ENCODE peak calls at places on chromosomes 12 and 14, in six cellular contexts. I is right lobe of liver, Z is type B pancreatic cell, Q is lung, U is cardiac muscle cell, R is astrocyte of the spinal cord. V is an unnamed sample.

GRCh38 chr12:65827827-65828231 is 3.5 kb downstream of the HMGA2 start:
- DNase-seq in R (no peak), U (peak), Q (no peak), Z (no peak), I (no peak), V (no peak)

GRCh38 chr14:60064491-60065072 is 27.1 kb upstream of the PCNX4 start:
- DNase-seq in R (peak), U (peak), I (no peak), Q (no peak), Z (no peak), V (no peak)

GRCh38 chr12:18975933-18976332 is 153.6 kb upstream of the PLEKHA5 start:
- DNase-seq in Z (no peak), I (no peak), Q (no peak), U (no peak), R (no peak), V (no peak)

GRCh38 chr14:22837750-22838538 is 1.6 kb downstream of the MMP14 start:
- DNase-seq in Z (no peak), Q (no peak), I (no peak), R (peak), U (peak), V (no peak)

GRCh38 chr12:29428630-29429029 is 47.7 kb upstream of the ERGIC2 start:
- DNase-seq in I (no peak), Q (no peak), Z (no peak), U (peak), R (peak), V (peak)

GRCh38 chr14:24857277-24857676 is 192.7 kb downstream of the STXBP6 start:
- DNase-seq in I (no peak), Q (no peak), U (no peak), R (no peak), Z (no peak), V (no peak)

GRCh38 chr14:80108430-80108829 is 102.9 kb downstream of the DIO2 start:
- DNase-seq in Q (no peak), I (no peak), R (no peak), Z (no peak), U (no peak), V (no peak)

GRCh38 chr14:55384536-55384935 is 27.1 kb downstream of the ATG14 start:
- DNase-seq in I (no peak), Q (no peak), U (no peak), R (no peak), Z (no peak), V (no peak)

GRCh38 chr14:94028450-94028826 is 2.3 kb downstream of the OTUB2 start:
- DNase-seq in I (no peak), U (no peak), Q (no peak), R (peak), Z (no peak), V (no peak)

DNA sequence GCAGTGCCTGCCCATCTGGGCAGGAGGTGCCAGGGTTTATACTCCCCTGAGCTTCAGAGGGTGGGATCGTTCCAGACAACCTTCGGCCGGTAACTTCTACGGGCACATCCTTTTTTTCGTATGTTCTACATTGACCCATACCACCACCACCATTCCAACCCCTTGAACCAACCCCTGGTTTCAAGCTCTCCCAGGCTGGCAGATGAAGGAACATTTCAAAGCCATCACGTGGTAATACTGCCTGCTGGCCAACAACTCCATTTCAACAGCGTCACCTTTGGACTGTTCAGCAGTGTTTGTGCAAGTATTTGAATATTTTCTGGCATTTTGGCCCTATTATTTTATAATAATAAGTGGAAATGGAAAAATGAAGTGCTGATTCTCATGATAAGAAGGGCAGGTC is 162.3 kb downstream of the ZFP36L1 start:
- DNase-seq in Z (no peak), Q (no peak), U (no peak), R (no peak), I (peak), V (no peak)
- TF ChIP-seq CTCF in Z (no peak), Q (no peak), U (no peak), R (no peak), I (no peak), V (no peak)

GRCh38 chr12:76080729-76081415 is 3.6 kb downstream of the NAP1L1 start:
- DNase-seq in U (no peak), Q (no peak), Z (no peak), I (no peak), R (no peak), V (no peak)

GRCh38 chr12:76081909-76082308 is 2.6 kb downstream of the NAP1L1 start:
- DNase-seq in Z (no peak), Q (no peak), I (no peak), U (no peak), R (no peak), V (no peak)

GRCh38 chr12:76080017-76080728 is 4.3 kb downstream of the NAP1L1 start:
- DNase-seq in U (no peak), Q (no peak), I (no peak), R (no peak), Z (no peak), V (no peak)

GRCh38 chr12:76075448-76075847 is 9.0 kb downstream of the NAP1L1 start:
- DNase-seq in I (no peak), R (no peak), Q (no peak), Z (no peak), U (no peak), V (no peak)

GRCh38 chr12:76078748-76079147 is 5.7 kb downstream of the NAP1L1 start:
- DNase-seq in Q (no peak), Z (no peak), R (no peak), I (no peak), U (no peak), V (no peak)
- TF ChIP-seq CTCF in Q (no peak), Z (no peak), R (no peak), I (no peak), U (no peak), V (no peak)

GRCh38 chr14:96066976-96067375 is 27.8 kb downstream of the C14orf132 start:
- DNase-seq in U (no peak), Q (no peak), Z (no peak), I (peak), R (no peak), V (peak)
- TF ChIP-seq CTCF in U (no peak), Q (no peak), Z (no peak), I (no peak), R (no peak), V (no peak)

GRCh38 chr14:89848165-89848564 is 106.4 kb downstream of the EFCAB11 start:
- DNase-seq in R (peak), U (peak), Q (no peak), Z (no peak), I (no peak), V (no peak)
- TF ChIP-seq CTCF in R (peak), U (peak), Q (no peak), Z (peak), I (no peak), V (no peak)

DNA sequence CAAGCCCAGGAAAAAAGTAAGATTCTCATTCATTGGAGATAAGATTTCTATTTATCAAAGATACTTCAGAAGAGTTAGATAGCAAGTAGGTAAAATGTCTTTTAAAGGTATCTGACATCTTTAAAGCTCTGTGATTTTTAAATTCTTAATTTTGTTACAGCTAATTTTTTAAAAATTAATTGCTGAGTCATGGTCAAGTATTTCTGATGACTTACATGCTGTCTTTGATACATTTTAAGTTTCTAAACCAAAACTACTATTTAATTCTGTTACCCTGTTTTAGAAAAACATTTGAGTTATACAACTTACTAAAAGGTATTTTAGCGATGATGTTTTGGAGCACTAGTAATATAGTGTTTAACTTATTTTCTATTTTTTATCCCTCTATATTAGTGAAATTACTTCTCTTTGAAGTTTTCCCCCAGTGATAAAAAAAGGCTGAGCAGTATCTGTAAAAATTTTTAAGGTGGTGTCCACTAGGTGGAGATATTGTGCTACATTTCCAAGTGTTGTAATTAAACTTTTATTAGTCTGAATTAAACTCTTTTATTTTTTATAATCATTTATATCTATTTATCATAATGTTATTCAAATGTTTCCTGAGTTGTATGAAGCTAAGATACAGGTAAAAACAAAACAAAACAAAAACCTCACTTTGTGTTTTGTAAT is 11.5 kb downstream of the ALG10 start:
- DNase-seq in R (peak), U (peak), I (no peak), Q (no peak), Z (no peak), V (no peak)
- TF ChIP-seq CTCF in R (peak), U (peak), I (peak), Q (no peak), Z (peak), V (no peak)

DNA sequence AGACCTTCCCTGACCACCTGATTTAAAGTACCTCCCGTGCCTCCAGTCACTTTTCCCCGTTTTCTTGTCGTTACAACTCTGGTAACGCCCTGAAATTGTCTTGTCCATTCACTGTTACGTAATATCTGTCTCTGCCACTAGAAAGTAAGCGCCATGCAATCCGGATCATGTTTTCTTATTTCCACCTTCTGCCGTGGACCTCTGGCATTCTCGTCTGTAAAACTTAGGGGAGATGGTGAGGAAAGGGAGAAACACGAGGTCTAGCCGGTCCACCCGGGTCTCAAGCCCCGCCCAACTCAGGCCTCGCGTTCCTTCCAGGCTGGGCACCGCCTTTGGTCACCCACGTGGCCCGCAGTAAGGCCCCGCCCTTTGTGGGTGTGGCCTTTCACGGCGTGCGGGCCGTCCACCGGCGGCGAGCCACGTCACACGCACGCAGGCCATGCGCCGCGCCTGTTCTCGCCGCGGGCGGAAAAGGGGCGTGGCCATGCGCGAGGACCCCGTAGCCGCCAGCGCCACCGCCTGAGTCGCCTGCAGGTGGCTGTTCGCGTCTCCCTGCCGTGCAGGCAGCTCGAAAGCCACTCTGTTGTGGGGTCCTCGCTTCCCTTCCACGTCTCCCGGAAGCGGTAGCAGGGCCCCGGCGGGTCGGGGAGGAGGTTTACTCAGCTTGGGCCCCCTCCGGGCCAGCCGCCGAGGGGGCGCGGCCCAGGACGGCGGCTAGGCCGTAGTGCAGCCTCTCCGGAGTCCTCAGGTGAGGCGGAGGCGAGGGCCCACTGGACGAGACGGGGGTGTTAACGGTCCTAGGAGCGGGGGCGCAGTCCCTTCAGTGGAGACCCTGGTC is at the start of gene GOLGA5:
- DNase-seq in Q (peak), I (peak), R (peak), U (peak), Z (peak), V (peak)
- TF ChIP-seq CTCF in Q (peak), I (peak), R (no peak), U (no peak), Z (no peak), V (no peak)

DNA sequence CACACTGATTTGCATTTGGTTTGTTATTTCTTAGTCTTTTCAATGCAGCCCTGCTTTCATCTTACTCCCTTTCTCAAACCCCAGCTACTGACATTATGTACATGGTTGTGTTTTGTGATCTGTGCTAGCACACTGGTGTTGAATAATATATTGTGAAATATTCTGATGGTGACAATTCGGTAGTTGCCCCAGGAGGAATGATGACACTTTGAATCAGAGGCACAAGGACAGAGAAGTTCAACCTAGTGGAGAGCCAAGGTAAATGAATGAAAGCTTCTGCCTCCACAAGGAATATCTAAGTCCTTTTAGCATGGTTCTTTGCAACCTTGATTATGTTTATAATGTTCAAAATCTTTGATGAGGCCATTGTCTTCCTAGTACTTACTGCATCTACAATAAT is 159.9 kb downstream of the PDE3A start:
- DNase-seq in I (no peak), R (no peak), Z (no peak), U (no peak), Q (no peak), V (no peak)
- TF ChIP-seq CTCF in I (no peak), R (no peak), Z (no peak), U (no peak), Q (no peak), V (no peak)

V was measured in pancreas.